ENCODE peak calls at places on chromosomes 7 and 10, in ten cellular contexts. One of them, this sample, is unnamed.

GRCh38 chr7:150927954-150928340 is 50.2 kb downstream of the KCNH2 start:
- DNase-seq in RWPE1: peak; percentile 21
- DNase-seq in foreskin melanocyte: no peak
- DNase-seq in cardiac septum: no peak
- DNase-seq in effector memory CD4-positive, alpha-beta T cell: no peak
- DNase-seq in H7: peak; percentile 37
- DNase-seq in Right ventricle myocardium superior: no peak
- DNase-seq in upper lobe of right lung: no peak
- DNase-seq in DMS 273 treated with DMSO at 0.1 percent for 48 hours: no peak
- DNase-seq in NCI-H146: no peak
- DNase-seq in this sample: peak; percentile 47

GRCh38 chr7:66905243-66905642 is 15.8 kb upstream of the TMEM248 start:
- DNase-seq in RWPE1: no peak
- DNase-seq in foreskin melanocyte: no peak
- DNase-seq in cardiac septum: no peak
- DNase-seq in effector memory CD4-positive, alpha-beta T cell: no peak
- DNase-seq in H7: no peak
- DNase-seq in Right ventricle myocardium superior: no peak
- DNase-seq in upper lobe of right lung: no peak
- DNase-seq in DMS 273 treated with DMSO at 0.1 percent for 48 hours: no peak
- DNase-seq in NCI-H146: no peak
- DNase-seq in this sample: no peak

GRCh38 chr7:88357794-88358533 is 51.3 kb upstream of the STEAP4 start:
- DNase-seq in RWPE1: peak; percentile 33
- DNase-seq in foreskin melanocyte: no peak
- DNase-seq in cardiac septum: no peak
- DNase-seq in effector memory CD4-positive, alpha-beta T cell: no peak
- DNase-seq in H7: no peak
- DNase-seq in Right ventricle myocardium superior: no peak
- DNase-seq in upper lobe of right lung: no peak
- DNase-seq in DMS 273 treated with DMSO at 0.1 percent for 48 hours: no peak
- DNase-seq in NCI-H146: no peak
- DNase-seq in this sample: peak; percentile 15

GRCh38 chr7:42380411-42380810 is 143.4 kb upstream of the GLI3 start:
- DNase-seq in RWPE1: no peak
- DNase-seq in foreskin melanocyte: no peak
- DNase-seq in cardiac septum: no peak
- DNase-seq in effector memory CD4-positive, alpha-beta T cell: no peak
- DNase-seq in H7: no peak
- DNase-seq in Right ventricle myocardium superior: no peak
- DNase-seq in upper lobe of right lung: no peak
- DNase-seq in DMS 273 treated with DMSO at 0.1 percent for 48 hours: no peak
- DNase-seq in NCI-H146: no peak
- DNase-seq in this sample: no peak

GRCh38 chr7:27149817-27150567 is 2.4 kb downstream of the HOXA3 start:
- DNase-seq in RWPE1: no peak
- DNase-seq in foreskin melanocyte: no peak
- DNase-seq in cardiac septum: no peak
- DNase-seq in effector memory CD4-positive, alpha-beta T cell: no peak
- DNase-seq in H7: no peak
- DNase-seq in Right ventricle myocardium superior: no peak
- DNase-seq in upper lobe of right lung: peak; percentile 58
- DNase-seq in DMS 273 treated with DMSO at 0.1 percent for 48 hours: no peak
- DNase-seq in NCI-H146: peak; percentile 13
- DNase-seq in this sample: peak; percentile 84

GRCh38 chr10:76117949-76118348 is 686.5 kb downstream of the LRMDA start:
- DNase-seq in RWPE1: peak; percentile 30
- DNase-seq in foreskin melanocyte: peak; percentile 40
- DNase-seq in cardiac septum: no peak
- DNase-seq in effector memory CD4-positive, alpha-beta T cell: no peak
- DNase-seq in H7: no peak
- DNase-seq in Right ventricle myocardium superior: no peak
- DNase-seq in upper lobe of right lung: no peak
- DNase-seq in DMS 273 treated with DMSO at 0.1 percent for 48 hours: no peak
- DNase-seq in NCI-H146: no peak
- DNase-seq in this sample: no peak

GRCh38 chr10:99983280-99983988 is 26.3 kb downstream of the DNMBP start:
- DNase-seq in RWPE1: no peak
- DNase-seq in foreskin melanocyte: no peak
- DNase-seq in cardiac septum: no peak
- DNase-seq in effector memory CD4-positive, alpha-beta T cell: no peak
- DNase-seq in H7: no peak
- DNase-seq in Right ventricle myocardium superior: peak; percentile 62
- DNase-seq in upper lobe of right lung: no peak
- DNase-seq in DMS 273 treated with DMSO at 0.1 percent for 48 hours: peak; percentile 77
- DNase-seq in NCI-H146: no peak
- DNase-seq in this sample: no peak

GRCh38 chr7:55439627-55440026 is 74.5 kb downstream of the LANCL2 start:
- DNase-seq in RWPE1: no peak
- DNase-seq in foreskin melanocyte: no peak
- DNase-seq in cardiac septum: no peak
- DNase-seq in effector memory CD4-positive, alpha-beta T cell: no peak
- DNase-seq in H7: peak; percentile 36
- DNase-seq in Right ventricle myocardium superior: no peak
- DNase-seq in upper lobe of right lung: peak; percentile 61
- DNase-seq in DMS 273 treated with DMSO at 0.1 percent for 48 hours: no peak
- DNase-seq in NCI-H146: peak; percentile 18
- DNase-seq in this sample: no peak

GRCh38 chr10:34906021-34906965 is 91.2 kb upstream of the PARD3 start:
- DNase-seq in RWPE1: peak; percentile 77
- DNase-seq in foreskin melanocyte: no peak
- DNase-seq in cardiac septum: no peak
- DNase-seq in effector memory CD4-positive, alpha-beta T cell: no peak
- DNase-seq in H7: peak; percentile 72
- DNase-seq in Right ventricle myocardium superior: no peak
- DNase-seq in upper lobe of right lung: no peak
- DNase-seq in DMS 273 treated with DMSO at 0.1 percent for 48 hours: peak; percentile 54
- DNase-seq in NCI-H146: peak; percentile 72
- DNase-seq in this sample: peak; percentile 29

GRCh38 chr7:4143511-4144160 is 538.5 kb upstream of the FOXK1 start:
- DNase-seq in RWPE1: no peak
- DNase-seq in foreskin melanocyte: no peak
- DNase-seq in cardiac septum: no peak
- DNase-seq in effector memory CD4-positive, alpha-beta T cell: no peak
- DNase-seq in H7: no peak
- DNase-seq in Right ventricle myocardium superior: no peak
- DNase-seq in upper lobe of right lung: no peak
- DNase-seq in DMS 273 treated with DMSO at 0.1 percent for 48 hours: no peak
- DNase-seq in NCI-H146: no peak
- DNase-seq in this sample: no peak

GRCh38 chr10:52758406-52758805 is 14.2 kb downstream of the MBL2 start:
- DNase-seq in RWPE1: no peak
- DNase-seq in foreskin melanocyte: no peak
- DNase-seq in cardiac septum: no peak
- DNase-seq in effector memory CD4-positive, alpha-beta T cell: no peak
- DNase-seq in H7: no peak
- DNase-seq in Right ventricle myocardium superior: no peak
- DNase-seq in upper lobe of right lung: no peak
- DNase-seq in DMS 273 treated with DMSO at 0.1 percent for 48 hours: no peak
- DNase-seq in NCI-H146: no peak
- DNase-seq in this sample: no peak